ENCODE peak calls at places on chromosomes 3 and 15, in seven cellular contexts. I is right cardiac atrium; A is aorta; Q is CD4-positive, alpha-beta T cell; C is naive thymus-derived CD4-positive, alpha-beta T cell; H is left ventricle myocardium superior; L is naive B cell. V is an unnamed sample.

GRCh38 chr3:53104762-53105161 is 25.5 kb downstream of the RFT1 start:
- ATAC-seq in L (no peak), C (peak), Q (no peak), H (peak), A (no peak), I (peak), V (peak)

GRCh38 chr3:97917813-97918536 is 54.3 kb downstream of the RIOX2 start:
- ATAC-seq in I (no peak), C (no peak), Q (no peak), A (peak), L (no peak), H (peak), V (no peak)

GRCh38 chr3:58874795-58875194 is 175.0 kb downstream of the CFAP20DC start:
- ATAC-seq in Q (no peak), A (no peak), C (no peak), L (no peak), I (no peak), H (no peak), V (peak)

GRCh38 chr3:114294940-114295480 is 1.2 kb downstream of the TIGIT start:
- ATAC-seq in I (no peak), C (no peak), L (no peak), A (no peak), Q (no peak), H (no peak), V (no peak)

GRCh38 chr3:34947849-34948248 is 691.5 kb upstream of the ARPP21 start:
- ATAC-seq in C (no peak), I (no peak), A (no peak), Q (no peak), H (peak), L (no peak), V (no peak)

GRCh38 chr3:120678984-120679383 is 3.1 kb downstream of the HGD start:
- ATAC-seq in Q (no peak), A (no peak), I (no peak), H (no peak), L (peak), C (no peak), V (no peak)

GRCh38 chr15:98658831-98659699 is 10.7 kb downstream of the IGF1R start:
- ATAC-seq in Q (peak), A (peak), C (peak), L (peak), H (peak), I (peak), V (peak)

GRCh38 chr3:46946856-46947544 is 29.5 kb downstream of the CCDC12 start:
- ATAC-seq in L (no peak), A (peak), H (peak), C (peak), Q (peak), I (peak), V (peak)

GRCh38 chr3:38030126-38031021 is 932 bp upstream of the PLCD1 start:
- ATAC-seq in I (no peak), C (no peak), H (no peak), L (no peak), Q (no peak), A (no peak), V (no peak)

GRCh38 chr3:178483704-178484103 is 52.5 kb upstream of the KCNMB2 start:
- ATAC-seq in A (no peak), Q (no peak), C (no peak), L (no peak), H (no peak), I (no peak), V (no peak)

GRCh38 chr15:40828447-40829036 is at the start of gene PPP1R14D:
- ATAC-seq in L (no peak), I (no peak), H (no peak), C (no peak), Q (no peak), A (no peak), V (no peak)

GRCh38 chr3:36166477-36166876 is 213.8 kb upstream of the STAC start:
- ATAC-seq in Q (no peak), A (no peak), I (no peak), L (no peak), H (no peak), C (no peak), V (no peak)

GRCh38 chr3:132242790-132243189 is 74.4 kb upstream of the ACP3 start:
- ATAC-seq in H (no peak), C (no peak), A (no peak), L (no peak), I (no peak), Q (no peak), V (no peak)

GRCh38 chr15:64597469-64597806 is 137.1 kb downstream of the ZNF609 start:
- ATAC-seq in C (peak), A (no peak), I (no peak), Q (peak), H (no peak), L (peak), V (peak)

GRCh38 chr15:76229266-76229665 is 82.0 kb downstream of the ETFA start:
- ATAC-seq in L (no peak), A (no peak), Q (no peak), I (peak), C (no peak), H (peak), V (no peak)

GRCh38 chr3:153688541-153689120 is 432.6 kb upstream of the ARHGEF26 start:
- ATAC-seq in I (no peak), C (no peak), A (no peak), L (no peak), Q (no peak), H (no peak), V (no peak)

GRCh38 chr15:92140802-92141201 is 252.9 kb upstream of the ST8SIA2 start:
- ATAC-seq in H (no peak), A (no peak), C (no peak), I (no peak), Q (no peak), L (no peak), V (no peak)

GRCh38 chr3:45079715-45080114 is 53.6 kb downstream of the CLEC3B start:
- ATAC-seq in H (peak), C (no peak), L (no peak), I (no peak), A (no peak), Q (no peak), V (no peak)

GRCh38 chr3:40639006-40639405 is 114.2 kb downstream of the ZNF621 start:
- ATAC-seq in C (no peak), L (no peak), Q (no peak), H (no peak), I (no peak), A (no peak), V (no peak)

GRCh38 chr3:141235661-141236171 is 4.1 kb downstream of the PXYLP1 start:
- ATAC-seq in I (no peak), H (no peak), A (no peak), L (no peak), Q (no peak), C (no peak), V (no peak)

V was measured in activated T-helper 17 cell treated with anti-CD3 and anti-CD28 coated beads, Interleukin-2, amount 50 U/mL, for 72 hours.